ENCODE peak calls at places on chromosomes 2 and 18, in six cellular contexts. L is IMR-90, E is mesendoderm, W is neuronal stem cell, J is H1, D is mesenchymal stem cell. F is an unnamed sample.

GRCh38 chr2:101469863-101470262 is 5.0 kb downstream of the RFX8 start:
- DNase-seq in L (no peak), E (no peak), W (no peak), J (no peak), D (no peak), F (no peak)

GRCh38 chr18:6629635-6630140 is 99.8 kb upstream of the ARHGAP28 start:
- DNase-seq in L (peak; percentile 88), E (no peak), W (no peak), J (no peak), D (no peak), F (no peak)

GRCh38 chr18:56327171-56327885 is 311.1 kb downstream of the TXNL1 start:
- DNase-seq in L (peak; percentile 61), E (no peak), W (no peak), J (no peak), D (no peak), F (no peak)

GRCh38 chr2:99431587-99432275 is 58.1 kb downstream of the REV1 start:
- DNase-seq in L (peak; percentile 52), E (no peak), W (no peak), J (no peak), D (no peak), F (no peak)

GRCh38 chr18:26022585-26022984 is 67.8 kb downstream of the SS18 start:
- DNase-seq in L (no peak), E (peak; percentile 35), W (no peak), J (no peak), D (no peak), F (no peak)

GRCh38 chr2:25341753-25342371 is at the start of gene DNMT3A:
- DNase-seq in L (peak; percentile 55), E (peak; percentile 56), W (no peak), J (no peak), D (peak; percentile 63), F (peak; percentile 62)

GRCh38 chr2:21372654-21373053 is 248.9 kb downstream of the TDRD15 start:
- DNase-seq in L (peak; percentile 50), E (peak; percentile 84), W (no peak), J (no peak), D (peak; percentile 44), F (peak; percentile 53)

GRCh38 chr2:43032894-43033270 is 193.5 kb downstream of the ZFP36L2 start:
- DNase-seq in L (no peak), E (no peak), W (no peak), J (no peak), D (no peak), F (no peak)

GRCh38 chr2:47051562-47051961 is 103.5 kb downstream of the STPG4 start:
- DNase-seq in L (no peak), E (no peak), W (no peak), J (no peak), D (no peak), F (no peak)

GRCh38 chr2:174606336-174606735 is 8.7 kb upstream of the WIPF1 start:
- DNase-seq in L (peak; percentile 93), E (no peak), W (no peak), J (no peak), D (peak; percentile 92), F (no peak)

GRCh38 chr2:215664847-215665525 is 229.1 kb upstream of the FN1 start:
- DNase-seq in L (peak; percentile 93), E (peak; percentile 75), W (no peak), J (no peak), D (peak; percentile 94), F (no peak)

GRCh38 chr2:38720613-38721241 is 30.4 kb downstream of the SRSF7 start:
- DNase-seq in L (peak; percentile 98), E (peak; percentile 54), W (no peak), J (no peak), D (no peak), F (no peak)

GRCh38 chr2:177812713-177813396 is 259.7 kb downstream of the PDE11A start:
- DNase-seq in L (no peak), E (no peak), W (no peak), J (no peak), D (no peak), F (no peak)

DNA sequence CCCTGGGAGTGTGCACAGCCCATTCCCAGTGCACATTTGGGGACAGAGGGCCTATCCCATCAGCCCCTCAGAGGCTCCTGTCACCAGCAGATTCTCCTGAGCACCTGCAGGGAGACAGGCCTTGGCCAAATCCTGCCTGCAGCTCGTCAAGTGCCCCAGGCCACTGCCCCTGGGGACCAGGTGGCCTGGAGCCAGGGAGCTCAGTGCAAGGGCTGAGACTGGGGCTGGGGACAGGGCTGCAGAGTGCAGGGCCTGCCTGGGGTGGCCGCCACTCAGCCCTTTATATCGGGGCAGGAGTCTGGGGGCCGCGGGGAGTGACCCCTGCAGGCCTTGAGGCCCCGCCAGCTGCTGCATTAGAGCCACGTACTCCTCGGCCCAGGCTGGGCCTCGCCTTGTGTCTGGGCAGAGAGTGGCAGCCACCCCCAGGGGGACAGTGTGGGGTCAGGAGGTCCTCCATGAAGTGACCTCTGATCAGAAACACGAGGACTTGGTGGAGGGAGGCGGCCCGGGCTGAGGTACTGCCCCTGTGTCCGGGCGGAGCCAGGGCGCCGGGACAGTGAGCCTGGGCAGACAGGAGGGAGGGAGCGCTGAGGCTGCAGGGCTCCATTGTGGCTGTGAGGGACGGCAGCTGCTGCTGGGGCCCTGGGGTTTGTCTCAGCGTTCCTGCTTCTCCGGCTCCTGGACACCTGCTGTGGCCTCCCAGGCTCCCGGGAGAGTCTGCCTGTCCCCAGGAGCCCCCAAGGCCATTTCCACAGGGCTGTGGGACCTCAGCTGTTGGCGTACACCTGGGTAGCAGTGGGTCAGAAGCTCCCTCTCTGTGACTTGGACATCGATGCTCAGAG is 24.2 kb downstream of the GPC1 start:
- DNase-seq in L (no peak), E (no peak), W (no peak), J (no peak), D (no peak), F (no peak)
- H2AK5ac ChIP-seq in L (no peak overlapping the region), E (no peak overlapping the region), W (peak overlapping the region; percentile 63), J (no peak overlapping the region), D (no peak overlapping the region), F (no peak overlapping the region)

GRCh38 chr18:31500161-31500688 is 2.2 kb downstream of the DSG2 start:
- DNase-seq in L (no peak), E (no peak), W (no peak), J (no peak), D (no peak), F (no peak)

GRCh38 chr18:31498450-31499156 is 626 bp downstream of the DSG2 start:
- DNase-seq in L (no peak), E (no peak), W (peak; percentile 17), J (no peak), D (peak; percentile 54), F (no peak)

GRCh38 chr18:31497404-31497710 is 620 bp upstream of the DSG2 start:
- DNase-seq in L (no peak), E (no peak), W (no peak), J (no peak), D (no peak), F (no peak)

GRCh38 chr18:31499157-31499524 is 1.2 kb downstream of the DSG2 start:
- DNase-seq in L (no peak), E (no peak), W (no peak), J (no peak), D (peak; percentile 33), F (no peak)

DNA sequence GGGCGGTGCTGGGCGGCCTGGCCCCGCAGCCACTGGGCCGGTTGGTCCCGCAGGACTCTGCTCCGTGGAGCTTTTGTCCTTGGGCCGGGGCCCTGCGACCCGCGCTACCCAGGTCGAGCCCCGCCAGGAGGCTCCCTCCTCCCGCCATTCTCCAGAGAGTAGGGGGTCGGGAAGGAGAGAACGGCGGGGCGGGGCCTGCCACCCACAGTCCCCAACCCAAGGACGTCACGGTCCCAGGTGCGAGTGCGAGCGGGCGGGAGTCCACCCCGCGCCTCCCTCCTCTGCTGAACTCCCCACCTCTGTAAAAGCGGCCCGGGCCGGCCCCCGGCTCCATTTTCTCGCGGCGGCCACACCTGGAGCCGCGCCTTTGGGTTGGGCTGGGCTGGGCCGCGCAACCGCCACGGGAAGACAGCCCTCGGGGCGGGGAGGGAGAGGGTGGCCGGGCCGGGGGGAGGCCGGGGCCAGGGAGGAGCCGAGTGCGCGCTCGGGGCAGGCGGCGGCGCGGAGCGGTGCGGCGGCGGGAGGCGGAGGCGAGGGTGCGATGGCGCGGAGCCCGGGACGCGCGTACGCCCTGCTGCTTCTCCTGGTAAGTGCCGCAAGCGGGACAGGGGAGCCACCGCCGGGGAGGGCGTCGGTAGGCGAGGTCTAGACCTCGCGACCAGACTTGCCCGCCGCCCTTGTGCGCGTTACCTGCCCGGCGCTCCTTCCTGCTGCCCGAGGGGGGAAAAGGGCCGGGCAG is at the start of gene DSG2:
- DNase-seq in L (no peak), E (peak; percentile 92), W (peak; percentile 67), J (peak; percentile 72), D (no peak), F (peak; percentile 93)
- H2BK15ac ChIP-seq in L (no peak within 1 kb of the TSS), E (no peak within 1 kb of the TSS), W (peak within 1 kb of the TSS; percentile 88), J (no peak within 1 kb of the TSS), D (peak within 1 kb of the TSS; percentile 93), F (no peak within 1 kb of the TSS)

DNA sequence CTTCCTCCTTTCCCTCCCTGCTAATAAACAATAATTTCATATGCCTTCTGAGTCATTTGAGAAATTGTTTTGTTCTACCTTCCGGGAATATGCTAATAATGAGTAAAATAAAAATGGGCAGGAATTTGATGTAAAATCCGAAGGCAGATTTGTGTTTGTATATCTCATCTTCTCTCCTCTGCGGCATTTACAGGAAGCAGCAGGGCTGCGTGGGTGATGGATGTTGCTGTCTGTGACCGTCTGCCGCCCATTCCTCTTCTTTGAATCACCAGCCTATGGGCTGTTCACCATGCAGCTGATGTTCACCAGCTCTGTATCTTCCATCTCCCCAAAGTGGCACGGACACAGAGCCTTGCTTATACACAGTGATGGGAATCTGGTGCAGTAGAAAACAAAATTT is 90.0 kb downstream of the ACSL3 start:
- DNase-seq in L (peak; percentile 91), E (no peak), W (no peak), J (no peak), D (peak; percentile 86), F (no peak)
- H3K9ac ChIP-seq in L (no peak overlapping the region), E (no peak overlapping the region), W (no peak overlapping the region), J (no peak overlapping the region), D (peak overlapping the region; percentile 38), F (no peak overlapping the region)

GRCh38 chr18:22882084-22882483 is 51.0 kb upstream of the RBBP8 start:
- DNase-seq in L (no peak), E (no peak), W (no peak), J (no peak), D (no peak), F (no peak)

GRCh38 chr18:22879279-22879678 is 53.8 kb upstream of the RBBP8 start:
- DNase-seq in L (no peak), E (no peak), W (no peak), J (no peak), D (no peak), F (no peak)

GRCh38 chr18:22883827-22884226 is 49.3 kb upstream of the RBBP8 start:
- DNase-seq in L (no peak), E (no peak), W (no peak), J (no peak), D (no peak), F (no peak)

DNA sequence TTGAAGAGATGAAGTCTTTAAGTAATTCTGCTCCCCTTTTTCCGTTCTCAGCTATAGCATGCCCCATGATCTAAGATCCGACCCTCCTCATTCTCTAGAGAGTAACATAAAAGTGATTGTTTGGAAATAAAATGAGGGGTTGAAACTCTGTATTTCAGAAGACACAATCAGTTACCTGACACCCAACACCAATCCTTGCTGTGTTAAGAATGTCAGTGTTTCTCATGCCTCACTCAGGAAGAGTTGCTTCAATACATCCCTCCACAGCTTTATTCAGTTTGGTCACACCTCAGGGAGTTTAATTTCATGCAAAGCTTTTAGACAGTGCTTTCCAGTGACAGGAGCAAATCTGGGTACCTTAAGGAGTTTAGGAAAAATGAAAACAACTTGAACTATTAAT is 49.9 kb upstream of the RBBP8 start:
- DNase-seq in L (no peak), E (no peak), W (no peak), J (no peak), D (no peak), F (no peak)
- H2AK5ac ChIP-seq in L (no peak overlapping the region), E (no peak overlapping the region), W (no peak overlapping the region), J (no peak overlapping the region), D (no peak overlapping the region), F (no peak overlapping the region)

GRCh38 chr2:178912416-178913056 is 105.3 kb upstream of the TTN start:
- DNase-seq in L (peak; percentile 4), E (no peak), W (no peak), J (no peak), D (no peak), F (no peak)
- H2BK15ac ChIP-seq in L (no peak overlapping the region), E (no peak overlapping the region), W (no peak overlapping the region), J (no peak overlapping the region), D (no peak overlapping the region), F (no peak overlapping the region)